ENCODE peak calls at places on chromosomes 7 and 10, in four cellular contexts. One of them, this sample, is unnamed.

GRCh38 chr10:66627156-66627555 is 298.7 kb upstream of the LRRTM3 start:
- DNase-seq in K562: no peak
- DNase-seq in GM12878: no peak
- DNase-seq in SK-N-SH: peak; percentile 27
- DNase-seq in this sample: no peak

GRCh38 chr7:5766321-5766761 is 15.1 kb downstream of the RNF216 start:
- DNase-seq in GM12878: no peak
- DNase-seq in K562: no peak
- DNase-seq in SK-N-SH: no peak
- DNase-seq in this sample: no peak

GRCh38 chr10:14926061-14926470 is 27.8 kb downstream of the DCLRE1C start:
- DNase-seq in GM12878: no peak
- DNase-seq in SK-N-SH: no peak
- DNase-seq in K562: no peak
- DNase-seq in this sample: no peak

GRCh38 chr10:43231523-43232078 is 35.3 kb downstream of the RASGEF1A start:
- DNase-seq in GM12878: no peak
- DNase-seq in SK-N-SH: no peak
- DNase-seq in K562: no peak
- DNase-seq in this sample: peak; percentile 45

GRCh38 chr7:127803626-127804025 is 151.6 kb downstream of the SND1 start:
- DNase-seq in GM12878: no peak
- DNase-seq in K562: peak; percentile 50
- DNase-seq in SK-N-SH: peak; percentile 42
- DNase-seq in this sample: no peak

GRCh38 chr7:30931161-30931926 is 19.7 kb downstream of the AQP1 start:
- DNase-seq in GM12878: no peak
- DNase-seq in K562: peak; percentile 5
- DNase-seq in SK-N-SH: peak; percentile 22
- DNase-seq in this sample: no peak

GRCh38 chr10:21529236-21529910 is 3.9 kb upstream of the SKIDA1 start:
- DNase-seq in K562: no peak
- DNase-seq in GM12878: no peak
- DNase-seq in SK-N-SH: no peak
- DNase-seq in this sample: no peak

GRCh38 chr7:98250789-98251188 is 1.2 kb downstream of the TECPR1 start:
- DNase-seq in GM12878: no peak
- DNase-seq in SK-N-SH: no peak
- DNase-seq in K562: peak; percentile 13
- DNase-seq in this sample: no peak

GRCh38 chr10:50310560-50311174 is 59.4 kb upstream of the ASAH2 start:
- DNase-seq in K562: peak; percentile 76
- DNase-seq in SK-N-SH: peak; percentile 33
- DNase-seq in GM12878: no peak
- DNase-seq in this sample: no peak

GRCh38 chr10:132453470-132453861 is 56.5 kb downstream of the PWWP2B start:
- DNase-seq in SK-N-SH: no peak
- DNase-seq in GM12878: no peak
- DNase-seq in K562: no peak
- DNase-seq in this sample: no peak

GRCh38 chr10:17217661-17218306 is 10.3 kb upstream of the VIM start:
- DNase-seq in GM12878: no peak
- DNase-seq in SK-N-SH: no peak
- DNase-seq in K562: no peak
- DNase-seq in this sample: no peak

GRCh38 chr7:48868916-48869315 is 55.4 kb upstream of the CDC14C start:
- DNase-seq in SK-N-SH: no peak
- DNase-seq in GM12878: no peak
- DNase-seq in K562: no peak
- DNase-seq in this sample: no peak

GRCh38 chr7:135798104-135798503 is 49.5 kb upstream of the FAM180A start:
- DNase-seq in K562: no peak
- DNase-seq in SK-N-SH: no peak
- DNase-seq in GM12878: no peak
- DNase-seq in this sample: no peak

GRCh38 chr7:141844256-141844655 is 3.0 kb upstream of the PRSS37 start:
- DNase-seq in SK-N-SH: no peak
- DNase-seq in GM12878: no peak
- DNase-seq in K562: no peak
- DNase-seq in this sample: no peak

GRCh38 chr10:117386805-117387204 is 11.6 kb upstream of the PDZD8 start:
- DNase-seq in SK-N-SH: no peak
- DNase-seq in K562: no peak
- DNase-seq in GM12878: no peak
- DNase-seq in this sample: no peak

DNA sequence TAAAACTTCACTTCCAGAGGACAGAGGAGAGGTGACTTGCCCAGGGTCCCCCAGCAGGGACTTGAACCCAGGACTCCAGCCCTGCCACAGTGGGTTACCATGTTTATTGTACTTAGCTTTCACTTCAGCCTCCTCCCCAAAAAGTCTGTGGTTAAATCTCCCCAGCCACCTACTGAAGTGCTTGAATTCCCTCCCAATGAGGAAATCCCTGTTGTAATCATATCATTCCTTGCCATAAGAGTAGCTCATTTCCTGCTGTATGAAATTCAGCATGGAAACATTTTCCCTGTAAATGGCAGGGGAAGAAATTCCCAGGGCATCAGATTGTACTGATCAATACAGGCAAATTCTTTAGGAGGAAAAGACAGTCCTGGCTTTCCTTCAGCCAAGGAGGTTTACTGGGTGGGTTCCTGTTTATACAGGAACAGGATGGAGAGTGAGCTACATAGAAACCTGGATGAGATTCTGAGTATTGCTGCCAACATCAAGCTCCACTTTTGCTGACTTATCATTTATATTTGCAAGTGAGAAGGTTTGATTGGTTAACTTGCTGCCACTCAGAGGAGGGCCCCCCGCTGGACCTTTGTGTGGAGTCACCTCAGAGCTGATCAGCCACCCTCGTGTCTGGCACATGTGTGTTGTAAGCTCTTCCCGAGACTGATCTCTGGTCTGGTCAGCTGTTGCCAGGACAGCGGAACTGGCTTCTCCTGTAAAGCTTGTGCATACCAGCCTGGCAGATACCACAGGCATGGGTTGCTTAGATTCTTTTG is 16.4 kb upstream of the PDZD8 start:
- DNase-seq in SK-N-SH: no peak
- DNase-seq in GM12878: no peak
- DNase-seq in K562: no peak
- DNase-seq in this sample: no peak
- TF ChIP-seq NRF1 in SK-N-SH: no peak
- TF ChIP-seq NRF1 in GM12878: no peak
- TF ChIP-seq NRF1 in K562: no peak
- TF ChIP-seq NRF1 in this sample: no peak

DNA sequence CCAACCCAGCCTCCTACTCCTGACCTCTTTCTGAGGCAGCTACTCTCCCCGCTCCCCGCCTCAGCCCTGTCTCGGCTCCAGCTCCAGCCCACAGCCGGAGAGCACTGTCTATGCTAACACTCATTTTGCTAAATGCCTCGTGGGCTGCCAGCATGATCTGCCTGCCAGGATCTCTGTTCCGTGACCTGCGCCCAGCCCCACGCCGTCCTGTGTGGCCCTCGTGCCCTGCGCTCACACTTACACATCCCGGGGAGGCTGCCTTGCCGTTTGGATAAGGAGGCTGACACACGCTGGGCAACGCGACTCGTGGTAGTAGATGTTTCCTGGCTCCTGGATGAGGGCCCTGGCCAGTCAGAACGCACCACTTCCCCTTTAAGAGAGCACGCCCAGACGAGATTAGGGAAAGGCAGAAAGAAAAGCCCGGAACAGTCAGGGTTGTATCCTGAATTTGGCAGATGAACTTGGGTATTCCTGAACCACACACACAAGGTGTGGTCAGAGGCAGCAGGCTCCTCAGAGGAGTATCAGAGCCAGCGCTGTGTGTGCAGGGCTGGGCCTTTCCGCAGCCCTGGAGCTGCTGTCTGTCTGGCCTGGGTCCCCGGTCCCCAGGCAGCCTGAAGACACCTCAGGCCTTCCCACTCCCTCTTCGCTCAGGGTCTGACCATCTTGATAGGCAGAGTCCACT is 97.7 kb upstream of the EFCAB10 start:
- DNase-seq in SK-N-SH: no peak
- DNase-seq in GM12878: no peak
- DNase-seq in K562: no peak
- DNase-seq in this sample: no peak
- TF ChIP-seq NRF1 in SK-N-SH: no peak
- TF ChIP-seq NRF1 in GM12878: no peak
- TF ChIP-seq NRF1 in K562: no peak
- TF ChIP-seq NRF1 in this sample: no peak

GRCh38 chr7:142882338-142882678 is 3.2 kb downstream of the TRPV6 start:
- DNase-seq in SK-N-SH: no peak
- DNase-seq in GM12878: no peak
- DNase-seq in K562: no peak
- DNase-seq in this sample: no peak

GRCh38 chr7:142881586-142882337 is 3.8 kb downstream of the TRPV6 start:
- DNase-seq in GM12878: no peak
- DNase-seq in SK-N-SH: no peak
- DNase-seq in K562: no peak
- DNase-seq in this sample: no peak

GRCh38 chr7:142879060-142879459 is 6.5 kb downstream of the TRPV6 start:
- DNase-seq in K562: no peak
- DNase-seq in GM12878: no peak
- DNase-seq in SK-N-SH: no peak
- DNase-seq in this sample: no peak

GRCh38 chr7:142883145-142883544 is 2.4 kb downstream of the TRPV6 start:
- DNase-seq in SK-N-SH: no peak
- DNase-seq in K562: no peak
- DNase-seq in GM12878: no peak
- DNase-seq in this sample: no peak

GRCh38 chr7:142880886-142881505 is 4.5 kb downstream of the TRPV6 start:
- DNase-seq in K562: peak; percentile 87
- DNase-seq in SK-N-SH: peak; percentile 73
- DNase-seq in GM12878: no peak
- DNase-seq in this sample: peak; percentile 23
- TF ChIP-seq NRF1 in K562: no peak
- TF ChIP-seq NRF1 in SK-N-SH: no peak
- TF ChIP-seq NRF1 in GM12878: no peak
- TF ChIP-seq NRF1 in this sample: no peak

GRCh38 chr7:92461027-92462003 is 14.0 kb downstream of the GATAD1 start:
- DNase-seq in K562: peak; percentile 53
- DNase-seq in GM12878: no peak
- DNase-seq in SK-N-SH: peak; percentile 68
- DNase-seq in this sample: no peak
- TF ChIP-seq NRF1 in K562: no peak
- TF ChIP-seq NRF1 in GM12878: no peak
- TF ChIP-seq NRF1 in SK-N-SH: no peak
- TF ChIP-seq NRF1 in this sample: no peak

GRCh38 chr7:75931676-75932075 is 16.7 kb downstream of the POR start:
- DNase-seq in K562: no peak
- DNase-seq in GM12878: no peak
- DNase-seq in SK-N-SH: no peak
- DNase-seq in this sample: no peak
- TF ChIP-seq NRF1 in K562: no peak
- TF ChIP-seq NRF1 in GM12878: no peak
- TF ChIP-seq NRF1 in SK-N-SH: no peak
- TF ChIP-seq NRF1 in this sample: no peak

GRCh38 chr10:60044221-60044620 is 137.9 kb upstream of the CCDC6 start:
- DNase-seq in GM12878: no peak
- DNase-seq in SK-N-SH: no peak
- DNase-seq in K562: no peak
- DNase-seq in this sample: no peak

GRCh38 chr10:60041489-60042133 is 135.3 kb upstream of the CCDC6 start:
- DNase-seq in GM12878: no peak
- DNase-seq in K562: no peak
- DNase-seq in SK-N-SH: no peak
- DNase-seq in this sample: no peak

GRCh38 chr10:60043561-60043960 is 137.2 kb upstream of the CCDC6 start:
- DNase-seq in SK-N-SH: no peak
- DNase-seq in K562: no peak
- DNase-seq in GM12878: no peak
- DNase-seq in this sample: no peak

GRCh38 chr10:60042959-60043358 is 136.6 kb upstream of the CCDC6 start:
- DNase-seq in SK-N-SH: no peak
- DNase-seq in GM12878: no peak
- DNase-seq in K562: no peak
- DNase-seq in this sample: no peak

GRCh38 chr10:60042262-60042661 is 135.9 kb upstream of the CCDC6 start:
- DNase-seq in K562: no peak
- DNase-seq in SK-N-SH: no peak
- DNase-seq in GM12878: no peak
- DNase-seq in this sample: no peak
- TF ChIP-seq NRF1 in K562: no peak
- TF ChIP-seq NRF1 in SK-N-SH: no peak
- TF ChIP-seq NRF1 in GM12878: no peak
- TF ChIP-seq NRF1 in this sample: no peak

DNA sequence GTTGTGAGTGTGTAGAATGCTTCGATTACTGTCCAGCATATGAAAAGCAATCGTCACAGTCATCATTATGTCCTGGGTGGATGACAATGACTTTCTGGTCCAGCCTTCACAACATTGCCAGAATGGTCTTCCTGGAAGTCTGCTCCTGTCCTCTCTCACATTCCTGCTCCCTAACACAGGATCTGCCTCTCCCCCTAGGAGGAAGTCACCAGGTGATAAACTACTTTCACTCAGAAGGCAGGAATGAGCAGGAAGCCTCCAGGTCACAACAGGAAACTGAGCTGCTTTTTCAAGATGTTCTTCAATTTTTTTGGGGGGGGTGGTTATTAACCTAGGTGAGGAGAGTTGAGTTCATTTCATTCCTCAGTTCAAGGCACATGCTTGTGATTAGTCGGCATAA is 13.6 kb upstream of the GPNMB start:
- DNase-seq in K562: no peak
- DNase-seq in GM12878: no peak
- DNase-seq in SK-N-SH: no peak
- DNase-seq in this sample: no peak
- TF ChIP-seq NRF1 in K562: no peak
- TF ChIP-seq NRF1 in GM12878: no peak
- TF ChIP-seq NRF1 in SK-N-SH: no peak
- TF ChIP-seq NRF1 in this sample: no peak

This sample was measured in H1.